ENCODE peak calls at places on chromosome 6, in five cellular contexts. R, Z, N, U and T are unnamed samples.

GRCh38 chr6:37554480-37554819 is 54.8 kb upstream of the CCDC167 start:
- DNase-seq in U (no peak), N (peak; percentile 11), Z (peak; percentile 45), R (no peak), T (no peak)

GRCh38 chr6:89032599-89032998 is 48.0 kb upstream of the PNRC1 start:
- DNase-seq in R (no peak), U (no peak), Z (no peak), N (no peak), T (peak; percentile 48)

GRCh38 chr6:134549854-134550253 is 231.9 kb upstream of the SGK1 start:
- DNase-seq in N (no peak), Z (peak; percentile 41), U (no peak), R (no peak), T (no peak)

GRCh38 chr6:166439366-166440091 is 56.8 kb upstream of the MPC1 start:
- DNase-seq in Z (no peak), N (no peak), R (no peak), U (peak; percentile 6), T (no peak)

GRCh38 chr6:154611847-154612246 is 101.4 kb upstream of the CNKSR3 start:
- DNase-seq in R (no peak), N (no peak), Z (no peak), U (no peak), T (no peak)

GRCh38 chr6:143700684-143701342 is 23.0 kb downstream of the PHACTR2 start:
- DNase-seq in R (peak; percentile 5), N (no peak), Z (peak; percentile 74), U (peak; percentile 57), T (no peak)

GRCh38 chr6:148700713-148701392 is 46.0 kb upstream of the UST start:
- DNase-seq in R (peak; percentile 31), Z (peak; percentile 52), N (peak; percentile 19), U (peak; percentile 0), T (no peak)

GRCh38 chr6:72040106-72040505 is 153.8 kb downstream of the RIMS1 start:
- DNase-seq in Z (peak; percentile 7), R (no peak), N (no peak), U (no peak), T (no peak)

GRCh38 chr6:132728616-132729015 is 14.8 kb upstream of the VNN1 start:
- DNase-seq in N (no peak), U (no peak), Z (no peak), R (no peak), T (no peak)

GRCh38 chr6:14412026-14412425 is 294.5 kb downstream of the CD83 start:
- DNase-seq in R (no peak), U (no peak), N (no peak), Z (no peak), T (no peak)

GRCh38 chr6:5132741-5133140 is 47.6 kb downstream of the PPP1R3G start:
- DNase-seq in N (no peak), R (no peak), U (no peak), Z (peak; percentile 70), T (peak; percentile 79)

GRCh38 chr6:51753635-51754034 is 333.8 kb downstream of the PKHD1 start:
- DNase-seq in R (no peak), N (no peak), U (no peak), Z (no peak), T (no peak)